ENCODE peak calls at places on chromosome 2, in seven cellular contexts. One of them, this sample, is unnamed.

GRCh38 chr2:36486546-36487044 is 111.4 kb downstream of the FEZ2 start:
- DNase-seq in amniotic stem cell: no peak
- DNase-seq in HT1080: peak; percentile 59
- DNase-seq in NCI-H146: no peak
- DNase-seq in GF-D8: no peak
- DNase-seq in anterior cingulate cortex: no peak
- DNase-seq in sciatic nerve: no peak
- DNase-seq in this sample: no peak

GRCh38 chr2:238108423-238109201 is 8.5 kb downstream of the ESPNL start:
- DNase-seq in amniotic stem cell: no peak
- DNase-seq in HT1080: no peak
- DNase-seq in NCI-H146: peak; percentile 38
- DNase-seq in GF-D8: no peak
- DNase-seq in anterior cingulate cortex: no peak
- DNase-seq in sciatic nerve: peak; percentile 55
- DNase-seq in this sample: no peak

GRCh38 chr2:238585836-238586821 is 159.4 kb downstream of the ASB1 start:
- DNase-seq in amniotic stem cell: no peak
- DNase-seq in HT1080: no peak
- DNase-seq in NCI-H146: no peak
- DNase-seq in GF-D8: no peak
- DNase-seq in anterior cingulate cortex: no peak
- DNase-seq in sciatic nerve: no peak
- DNase-seq in this sample: no peak

GRCh38 chr2:60267122-60267521 is 286.3 kb downstream of the BCL11A start:
- DNase-seq in amniotic stem cell: no peak
- DNase-seq in HT1080: no peak
- DNase-seq in NCI-H146: no peak
- DNase-seq in GF-D8: no peak
- DNase-seq in anterior cingulate cortex: no peak
- DNase-seq in sciatic nerve: no peak
- DNase-seq in this sample: no peak

GRCh38 chr2:16745466-16745865 is 79.8 kb upstream of the CYRIA start:
- DNase-seq in amniotic stem cell: no peak
- DNase-seq in HT1080: peak; percentile 65
- DNase-seq in NCI-H146: no peak
- DNase-seq in GF-D8: no peak
- DNase-seq in anterior cingulate cortex: no peak
- DNase-seq in sciatic nerve: no peak
- DNase-seq in this sample: no peak

GRCh38 chr2:142095647-142096046 is 35.2 kb downstream of the LRP1B start:
- DNase-seq in amniotic stem cell: no peak
- DNase-seq in HT1080: no peak
- DNase-seq in NCI-H146: no peak
- DNase-seq in GF-D8: no peak
- DNase-seq in anterior cingulate cortex: no peak
- DNase-seq in sciatic nerve: no peak
- DNase-seq in this sample: no peak

GRCh38 chr2:119350311-119350998 is 16.2 kb downstream of the C2orf76 start:
- DNase-seq in amniotic stem cell: no peak
- DNase-seq in HT1080: no peak
- DNase-seq in NCI-H146: peak; percentile 3
- DNase-seq in GF-D8: no peak
- DNase-seq in anterior cingulate cortex: no peak
- DNase-seq in sciatic nerve: no peak
- DNase-seq in this sample: no peak

GRCh38 chr2:10185755-10186154 is 63.2 kb downstream of the RRM2 start:
- DNase-seq in amniotic stem cell: no peak
- DNase-seq in HT1080: no peak
- DNase-seq in NCI-H146: no peak
- DNase-seq in GF-D8: no peak
- DNase-seq in anterior cingulate cortex: no peak
- DNase-seq in sciatic nerve: no peak
- DNase-seq in this sample: no peak

GRCh38 chr2:146992057-146992456 is 852.8 kb upstream of the ACVR2A start:
- DNase-seq in amniotic stem cell: no peak
- DNase-seq in HT1080: no peak
- DNase-seq in NCI-H146: no peak
- DNase-seq in GF-D8: no peak
- DNase-seq in anterior cingulate cortex: no peak
- DNase-seq in sciatic nerve: no peak
- DNase-seq in this sample: no peak

GRCh38 chr2:5939553-5939952 is 247.4 kb downstream of the SOX11 start:
- DNase-seq in amniotic stem cell: no peak
- DNase-seq in HT1080: no peak
- DNase-seq in NCI-H146: no peak
- DNase-seq in GF-D8: no peak
- DNase-seq in anterior cingulate cortex: no peak
- DNase-seq in sciatic nerve: no peak
- DNase-seq in this sample: no peak

GRCh38 chr2:169738566-169739229 is 5.1 kb downstream of the KLHL23 start:
- DNase-seq in amniotic stem cell: no peak
- DNase-seq in HT1080: no peak
- DNase-seq in NCI-H146: no peak
- DNase-seq in GF-D8: no peak
- DNase-seq in anterior cingulate cortex: no peak
- DNase-seq in sciatic nerve: no peak
- DNase-seq in this sample: no peak

GRCh38 chr2:230777681-230778080 is 65.0 kb downstream of the CAB39 start:
- DNase-seq in amniotic stem cell: no peak
- DNase-seq in HT1080: peak; percentile 72
- DNase-seq in NCI-H146: no peak
- DNase-seq in GF-D8: no peak
- DNase-seq in anterior cingulate cortex: no peak
- DNase-seq in sciatic nerve: no peak
- DNase-seq in this sample: peak; percentile 34

GRCh38 chr2:20514596-20515269 is 67.9 kb downstream of the RHOB start:
- DNase-seq in amniotic stem cell: peak; percentile 80
- DNase-seq in HT1080: peak; percentile 97
- DNase-seq in NCI-H146: no peak
- DNase-seq in GF-D8: no peak
- DNase-seq in anterior cingulate cortex: no peak
- DNase-seq in sciatic nerve: peak; percentile 58
- DNase-seq in this sample: peak; percentile 91

GRCh38 chr2:201795608-201796477 is 10.5 kb upstream of the CDK15 start:
- DNase-seq in amniotic stem cell: peak; percentile 29
- DNase-seq in HT1080: peak; percentile 57
- DNase-seq in NCI-H146: no peak
- DNase-seq in GF-D8: peak; percentile 32
- DNase-seq in anterior cingulate cortex: no peak
- DNase-seq in sciatic nerve: no peak
- DNase-seq in this sample: peak; percentile 61

GRCh38 chr2:116491292-116491691 is 1323.2 kb upstream of the DDX18 start:
- DNase-seq in amniotic stem cell: no peak
- DNase-seq in HT1080: no peak
- DNase-seq in NCI-H146: no peak
- DNase-seq in GF-D8: no peak
- DNase-seq in anterior cingulate cortex: no peak
- DNase-seq in sciatic nerve: no peak
- DNase-seq in this sample: no peak

GRCh38 chr2:17309741-17310339 is 208.4 kb downstream of the RAD51AP2 start:
- DNase-seq in amniotic stem cell: peak; percentile 26
- DNase-seq in HT1080: peak; percentile 50
- DNase-seq in NCI-H146: peak; percentile 81
- DNase-seq in GF-D8: no peak
- DNase-seq in anterior cingulate cortex: no peak
- DNase-seq in sciatic nerve: no peak
- DNase-seq in this sample: peak; percentile 66

GRCh38 chr2:38444247-38444646 is 67.2 kb upstream of the ATL2 start:
- DNase-seq in amniotic stem cell: no peak
- DNase-seq in HT1080: peak; percentile 73
- DNase-seq in NCI-H146: peak; percentile 67
- DNase-seq in GF-D8: no peak
- DNase-seq in anterior cingulate cortex: no peak
- DNase-seq in sciatic nerve: no peak
- DNase-seq in this sample: no peak

GRCh38 chr2:75064691-75065396 is 106.4 kb downstream of the POLE4 start:
- DNase-seq in amniotic stem cell: no peak
- DNase-seq in HT1080: peak; percentile 36
- DNase-seq in NCI-H146: peak; percentile 57
- DNase-seq in GF-D8: no peak
- DNase-seq in anterior cingulate cortex: no peak
- DNase-seq in sciatic nerve: peak; percentile 72
- DNase-seq in this sample: peak; percentile 40

GRCh38 chr2:10524841-10525572 is 76.9 kb upstream of the ODC1 start:
- DNase-seq in amniotic stem cell: no peak
- DNase-seq in HT1080: no peak
- DNase-seq in NCI-H146: no peak
- DNase-seq in GF-D8: no peak
- DNase-seq in anterior cingulate cortex: no peak
- DNase-seq in sciatic nerve: peak; percentile 39
- DNase-seq in this sample: no peak

GRCh38 chr2:40281021-40281940 is 170.6 kb downstream of the SLC8A1 start:
- DNase-seq in amniotic stem cell: peak; percentile 47
- DNase-seq in HT1080: peak; percentile 33
- DNase-seq in NCI-H146: no peak
- DNase-seq in GF-D8: no peak
- DNase-seq in anterior cingulate cortex: no peak
- DNase-seq in sciatic nerve: no peak
- DNase-seq in this sample: no peak

GRCh38 chr2:136378712-136379595 is 261.0 kb upstream of the CXCR4 start:
- DNase-seq in amniotic stem cell: no peak
- DNase-seq in HT1080: peak; percentile 46
- DNase-seq in NCI-H146: peak; percentile 80
- DNase-seq in GF-D8: no peak
- DNase-seq in anterior cingulate cortex: no peak
- DNase-seq in sciatic nerve: peak; percentile 68
- DNase-seq in this sample: peak; percentile 55

GRCh38 chr2:68319397-68320117 is at the start of gene CNRIP1:
- DNase-seq in amniotic stem cell: peak; percentile 77
- DNase-seq in HT1080: peak; percentile 84
- DNase-seq in NCI-H146: peak; percentile 82
- DNase-seq in GF-D8: no peak
- DNase-seq in anterior cingulate cortex: peak; percentile 59
- DNase-seq in sciatic nerve: peak; percentile 87
- DNase-seq in this sample: no peak

GRCh38 chr2:47422016-47422415 is 19.1 kb downstream of the MSH2 start:
- DNase-seq in amniotic stem cell: no peak
- DNase-seq in HT1080: peak; percentile 46
- DNase-seq in NCI-H146: no peak
- DNase-seq in GF-D8: no peak
- DNase-seq in anterior cingulate cortex: no peak
- DNase-seq in sciatic nerve: no peak
- DNase-seq in this sample: no peak

GRCh38 chr2:143125647-143126046 is 3.6 kb upstream of the ARHGAP15 start:
- DNase-seq in amniotic stem cell: no peak
- DNase-seq in HT1080: no peak
- DNase-seq in NCI-H146: no peak
- DNase-seq in GF-D8: no peak
- DNase-seq in anterior cingulate cortex: no peak
- DNase-seq in sciatic nerve: no peak
- DNase-seq in this sample: no peak

GRCh38 chr2:67561411-67561965 is 164.4 kb downstream of the ETAA1 start:
- DNase-seq in amniotic stem cell: no peak
- DNase-seq in HT1080: peak; percentile 88
- DNase-seq in NCI-H146: peak; percentile 1
- DNase-seq in GF-D8: no peak
- DNase-seq in anterior cingulate cortex: no peak
- DNase-seq in sciatic nerve: no peak
- DNase-seq in this sample: peak; percentile 82